ENCODE peak calls at places on chromosomes 1 and 21, in seven cellular contexts. E is heart right ventricle, A is heart left ventricle, H is transverse colon, X is uterus, R is kidney, C is tibial artery. G is an unnamed sample.

GRCh38 chr1:239011382-239011781 is 375.0 kb upstream of the CHRM3 start:
- DNase-seq in E (no peak), A (no peak), H (no peak), X (no peak), R (no peak), C (no peak), G (no peak)

GRCh38 chr1:199307865-199308264 is 669.0 kb downstream of the PTPRC start:
- DNase-seq in E (no peak), A (no peak), H (no peak), X (no peak), R (no peak), C (no peak), G (no peak)

GRCh38 chr1:51472349-51472748 is 46.7 kb downstream of the EPS15 start:
- DNase-seq in E (peak; percentile 22), A (no peak), H (no peak), X (no peak), R (no peak), C (no peak), G (no peak)

GRCh38 chr1:39159224-39160036 is 45.1 kb upstream of the MACF1 start:
- DNase-seq in E (no peak), A (no peak), H (peak; percentile 56), X (no peak), R (no peak), C (no peak), G (no peak)

GRCh38 chr1:182784556-182785171 is 4.9 kb upstream of the NPL start:
- DNase-seq in E (peak; percentile 30), A (no peak), H (no peak), X (peak; percentile 24), R (no peak), C (no peak), G (no peak)

GRCh38 chr1:59230622-59231021 is 66.3 kb upstream of the FGGY start:
- DNase-seq in E (no peak), A (no peak), H (no peak), X (no peak), R (no peak), C (no peak), G (no peak)

GRCh38 chr1:100530901-100531487 is 6.9 kb upstream of the GPR88 start:
- DNase-seq in E (peak; percentile 50), A (no peak), H (peak; percentile 23), X (peak; percentile 29), R (no peak), C (peak; percentile 53), G (no peak)

GRCh38 chr1:235867903-235868469 is 1.3 kb upstream of the LYST start:
- DNase-seq in E (no peak), A (no peak), H (no peak), X (no peak), R (no peak), C (no peak), G (no peak)

GRCh38 chr1:234262007-234262753 is 111.1 kb upstream of the COA6 start:
- DNase-seq in E (no peak), A (no peak), H (no peak), X (no peak), R (no peak), C (no peak), G (no peak)

GRCh38 chr1:81304187-81304586 is 496.5 kb upstream of the ADGRL2 start:
- DNase-seq in E (no peak), A (no peak), H (no peak), X (no peak), R (no peak), C (no peak), G (no peak)

GRCh38 chr21:39630191-39630591 is 17.5 kb downstream of the B3GALT5 start:
- DNase-seq in E (no peak), A (no peak), H (no peak), X (no peak), R (no peak), C (no peak), G (no peak)

GRCh38 chr21:40819262-40819661 is 27.7 kb downstream of the DSCAM start:
- DNase-seq in E (no peak), A (no peak), H (no peak), X (no peak), R (no peak), C (no peak), G (no peak)

GRCh38 chr21:44666401-44667320 is at the start of gene KRTAP12-2:
- DNase-seq in E (no peak), A (peak; percentile 59), H (no peak), X (no peak), R (no peak), C (no peak), G (peak; percentile 71)

GRCh38 chr1:34684246-34684645 is 70.6 kb upstream of the GJB5 start:
- DNase-seq in E (no peak), A (no peak), H (no peak), X (no peak), R (no peak), C (no peak), G (no peak)

GRCh38 chr21:34911360-34911759 is 137.7 kb downstream of the RUNX1 start:
- DNase-seq in E (no peak), A (peak; percentile 56), H (no peak), X (no peak), R (no peak), C (no peak), G (peak; percentile 16)

GRCh38 chr1:117371436-117372151 is 4.3 kb downstream of the MAN1A2 start:
- DNase-seq in E (no peak), A (no peak), H (no peak), X (no peak), R (no peak), C (no peak), G (no peak)

GRCh38 chr1:3610165-3610822 is 1.0 kb downstream of the MEGF6 start:
- DNase-seq in E (no peak), A (no peak), H (no peak), X (no peak), R (no peak), C (no peak), G (no peak)

GRCh38 chr1:225733254-225733653 is 44.4 kb upstream of the SRP9 start:
- DNase-seq in E (no peak), A (no peak), H (no peak), X (no peak), R (no peak), C (no peak), G (no peak)

GRCh38 chr1:58982259-58982998 is 198.6 kb upstream of the JUN start:
- DNase-seq in E (peak; percentile 34), A (no peak), H (no peak), X (no peak), R (no peak), C (no peak), G (peak; percentile 48)

GRCh38 chr1:31335007-31335406 is 37.9 kb downstream of the FABP3 start:
- DNase-seq in E (no peak), A (no peak), H (no peak), X (no peak), R (no peak), C (no peak), G (no peak)
- TF ChIP-seq CTCF in E (peak; percentile 43), A (peak; percentile 36), H (peak; percentile 55), X (peak; percentile 23), R (peak; percentile 57), C (peak; percentile 41), G (peak; percentile 61)

GRCh38 chr1:156163712-156164464 is 10.5 kb downstream of the SEMA4A start:
- DNase-seq in E (no peak), A (no peak), H (no peak), X (no peak), R (peak; percentile 15), C (no peak), G (no peak)

GRCh38 chr1:156167536-156167935 is 14.2 kb downstream of the SEMA4A start:
- DNase-seq in E (no peak), A (no peak), H (no peak), X (no peak), R (no peak), C (no peak), G (no peak)

GRCh38 chr1:156162430-156163037 is 9.1 kb downstream of the SEMA4A start:
- DNase-seq in E (no peak), A (peak; percentile 69), H (no peak), X (no peak), R (peak; percentile 50), C (peak; percentile 16), G (peak; percentile 41)

GRCh38 chr1:156164465-156164831 is 11.1 kb downstream of the SEMA4A start:
- DNase-seq in E (no peak), A (no peak), H (no peak), X (no peak), R (no peak), C (no peak), G (no peak)

DNA sequence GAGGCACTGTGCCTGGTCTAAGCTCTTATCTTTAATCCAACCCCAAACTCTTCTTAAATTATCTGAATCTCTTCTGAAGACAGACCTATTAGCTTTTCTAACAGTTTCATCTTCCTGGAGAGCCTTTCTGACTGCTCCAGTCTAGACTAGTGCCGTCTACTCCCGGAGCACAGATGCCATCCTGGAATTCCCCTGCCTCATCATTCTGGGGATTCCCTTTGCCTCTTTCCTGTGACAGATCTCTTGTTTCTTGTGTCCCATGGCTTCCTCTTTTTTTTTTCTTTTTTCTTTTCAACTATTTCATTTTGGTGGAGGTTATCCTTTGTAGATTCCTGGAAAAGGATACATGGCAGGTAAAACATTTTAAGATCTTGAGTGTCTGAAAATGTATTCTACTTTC is 11.7 kb downstream of the SEMA4A start:
- DNase-seq in E (no peak), A (no peak), H (no peak), X (no peak), R (no peak), C (no peak), G (no peak)
- H3K4me3 ChIP-seq in E (no peak overlapping the region), A (no peak overlapping the region), H (no peak overlapping the region), X (no peak overlapping the region), R (no peak overlapping the region), C (no peak overlapping the region), G (no peak overlapping the region)

DNA sequence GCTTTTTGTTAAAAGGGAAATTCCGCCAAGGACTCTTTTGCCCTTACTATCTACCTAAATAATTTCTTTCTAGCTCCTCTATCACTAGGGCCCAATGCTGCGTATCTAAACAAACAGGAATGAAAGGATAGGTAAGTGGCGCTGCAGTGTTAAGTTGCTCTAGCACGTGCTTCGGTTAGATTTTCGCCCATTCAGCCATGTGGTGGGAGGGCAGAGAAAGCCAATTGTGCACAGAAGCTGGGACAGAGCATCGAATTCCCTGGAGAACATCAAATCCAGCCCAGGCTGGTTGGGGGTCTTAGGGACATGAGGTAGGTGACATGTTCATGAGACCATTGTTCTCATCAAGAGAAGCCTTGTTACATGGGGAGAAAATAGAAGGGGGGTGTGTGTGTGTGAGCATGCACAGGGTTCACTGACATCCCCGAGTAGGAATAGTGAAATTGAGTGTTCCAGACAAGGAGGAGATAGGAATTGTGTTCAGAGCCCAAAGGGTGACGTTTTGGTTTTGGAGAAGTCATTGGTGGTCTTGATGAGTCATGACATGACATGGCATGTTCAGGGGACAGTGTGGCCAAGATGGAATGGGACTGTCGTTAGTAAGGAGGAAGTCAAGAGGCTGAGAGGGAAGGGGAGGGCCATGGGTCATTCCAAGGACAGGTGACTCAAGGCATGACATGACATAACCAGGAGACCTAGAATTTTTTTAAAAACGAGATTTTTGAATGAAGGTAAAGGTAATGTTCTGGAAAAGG is 107.1 kb downstream of the TLR5 start:
- DNase-seq in E (no peak), A (no peak), H (no peak), X (no peak), R (no peak), C (no peak), G (no peak)
- H3K4me1 ChIP-seq in E (peaks cover 6% of the 10 kb centered on the region), A (peaks cover under 1% of the 10 kb centered on the region), H (no peaks in the 10 kb centered on the region), X (no peaks in the 10 kb centered on the region), R (no peaks in the 10 kb centered on the region), C (no peaks in the 10 kb centered on the region), G (peaks cover 31% of the 10 kb centered on the region)

DNA sequence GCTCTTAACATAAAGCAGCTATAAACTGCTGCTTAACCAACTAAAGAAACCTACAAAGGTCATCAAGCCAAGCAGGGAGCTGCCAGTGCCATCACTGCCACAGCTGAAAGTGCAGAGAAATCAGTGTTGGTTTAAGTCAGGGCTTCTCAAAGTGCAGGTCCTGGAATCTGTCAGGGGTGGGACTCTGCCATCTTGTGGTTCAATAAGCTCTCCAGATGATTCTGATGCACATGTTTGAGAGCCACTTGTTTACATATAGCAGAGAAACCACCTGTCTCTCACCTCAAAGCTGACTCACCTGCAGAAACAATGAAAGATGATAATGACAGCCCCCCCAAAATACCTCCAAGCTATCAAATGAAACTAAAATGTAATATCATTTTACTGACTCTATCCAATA is 49.3 kb downstream of the SH3GLB1 start:
- DNase-seq in E (no peak), A (no peak), H (no peak), X (no peak), R (no peak), C (no peak), G (no peak)
- TF ChIP-seq CTCF in E (peak; percentile 11), A (no peak), H (no peak), X (no peak), R (no peak), C (no peak), G (no peak)

G was measured in left ventricle myocardium inferior.